ENCODE peak calls at places on chromosomes 5 and 9, in eight cellular contexts. M is NCI-H460, D is transverse colon, P is germinal center, Y is T1000, V is AG08395, I is GM04504, U is RCC 7860. Z is an unnamed sample.

GRCh38 chr5:173891367-173891766 is 3.2 kb downstream of the CPEB4 start:
- DNase-seq in M (no peak), D (no peak), P (no peak), Y (no peak), V (no peak), I (no peak), U (no peak), Z (no peak)

GRCh38 chr5:78265163-78265562 is 29.3 kb downstream of the AP3B1 start:
- DNase-seq in M (no peak), D (no peak), P (no peak), Y (no peak), V (no peak), I (no peak), U (no peak), Z (no peak)

GRCh38 chr9:29078063-29078660 is 1504.9 kb upstream of the C9orf72 start:
- DNase-seq in M (no peak), D (no peak), P (no peak), Y (no peak), V (no peak), I (no peak), U (peak), Z (peak)

GRCh38 chr9:90261698-90262097 is 380.9 kb downstream of the DIRAS2 start:
- DNase-seq in M (no peak), D (no peak), P (no peak), Y (no peak), V (no peak), I (no peak), U (no peak), Z (no peak)

GRCh38 chr9:137607141-137607857 is 1.8 kb downstream of the ARRDC1 start:
- DNase-seq in M (no peak), D (no peak), P (no peak), Y (no peak), V (no peak), I (no peak), U (no peak), Z (no peak)

GRCh38 chr5:146069780-146070099 is 35.6 kb downstream of the PLAC8L1 start:
- DNase-seq in M (no peak), D (no peak), P (no peak), Y (no peak), V (no peak), I (no peak), U (no peak), Z (no peak)

GRCh38 chr9:14159440-14160222 is 154.3 kb downstream of the NFIB start:
- DNase-seq in M (no peak), D (no peak), P (no peak), Y (no peak), V (no peak), I (no peak), U (no peak), Z (no peak)

GRCh38 chr9:94718936-94719335 is 7.6 kb upstream of the AOPEP start:
- DNase-seq in M (no peak), D (no peak), P (no peak), Y (no peak), V (no peak), I (no peak), U (no peak), Z (no peak)

GRCh38 chr5:72007336-72008111 is 99.8 kb upstream of the MAP1B start:
- DNase-seq in M (no peak), D (no peak), P (no peak), Y (no peak), V (no peak), I (no peak), U (no peak), Z (no peak)

GRCh38 chr9:99594056-99594780 is 227.5 kb upstream of the NR4A3 start:
- DNase-seq in M (no peak), D (no peak), P (no peak), Y (no peak), V (no peak), I (no peak), U (no peak), Z (no peak)

GRCh38 chr5:115624994-115625393 is 842 bp downstream of the TMED7 start:
- DNase-seq in M (no peak), D (no peak), P (no peak), Y (no peak), V (no peak), I (no peak), U (no peak), Z (no peak)

GRCh38 chr9:107547303-107547702 is 57.7 kb upstream of the KLF4 start:
- DNase-seq in M (no peak), D (no peak), P (no peak), Y (no peak), V (no peak), I (no peak), U (no peak), Z (no peak)

GRCh38 chr9:68997676-68998075 is 16.2 kb downstream of the PRKACG start:
- DNase-seq in M (no peak), D (no peak), P (no peak), Y (no peak), V (no peak), I (no peak), U (no peak), Z (no peak)

GRCh38 chr9:89161221-89161620 is 17.4 kb downstream of the SHC3 start:
- DNase-seq in M (no peak), D (no peak), P (no peak), Y (no peak), V (no peak), I (no peak), U (no peak), Z (no peak)

GRCh38 chr5:136193396-136193935 is 504 bp upstream of the SMIM32 start:
- DNase-seq in M (no peak), D (no peak), P (no peak), Y (no peak), V (no peak), I (no peak), U (no peak), Z (no peak)

GRCh38 chr5:134567651-134568338 is 42.3 kb downstream of the JADE2 start:
- DNase-seq in M (no peak), D (peak), P (no peak), Y (no peak), V (peak), I (peak), U (peak), Z (no peak)

Z was measured in skeletal muscle cell.